ENCODE peak calls at places on chromosomes 16 and 17, in eight cellular contexts. Z, Q, X, I, O, J, Y and K are unnamed samples.

GRCh38 chr17:278055-279028 is 74.3 kb downstream of the RPH3AL start:
- DNase-seq in Q (no peak), X (no peak), O (no peak), J (no peak), I (peak; percentile 1), Z (no peak), Y (no peak), K (no peak)

GRCh38 chr16:15434425-15435215 is at the start of gene BMERB1:
- DNase-seq in J (peak; percentile 71), X (peak; percentile 92), Y (no peak), Z (no peak), I (peak; percentile 79), Q (peak; percentile 77), O (no peak), K (peak; percentile 25)

GRCh38 chr17:65172511-65173136 is 35.5 kb downstream of the RGS9 start:
- DNase-seq in Y (no peak), Q (no peak), X (no peak), J (no peak), O (no peak), I (no peak), Z (no peak), K (no peak)

GRCh38 chr17:42760652-42761581 is at the start of gene RAMP2:
- DNase-seq in I (peak; percentile 42), Y (no peak), X (peak; percentile 75), O (no peak), Q (no peak), J (no peak), Z (no peak), K (no peak)

GRCh38 chr16:49588729-49589384 is 215.3 kb downstream of the C16orf78 start:
- DNase-seq in Z (no peak), X (no peak), Q (peak; percentile 22), O (no peak), J (peak; percentile 24), Y (no peak), I (no peak), K (no peak)

GRCh38 chr17:4478318-4478830 is 20.3 kb upstream of the SPNS2 start:
- DNase-seq in J (no peak), Q (no peak), X (no peak), Z (no peak), O (no peak), Y (no peak), I (no peak), K (no peak)

GRCh38 chr17:64506201-64506575 is at the start of gene DDX5:
- DNase-seq in Q (peak; percentile 99), I (peak; percentile 97), Y (peak; percentile 92), Z (no peak), O (peak; percentile 96), J (peak; percentile 94), X (peak; percentile 99), K (peak; percentile 88)

GRCh38 chr17:57313276-57313835 is 57.0 kb downstream of the MSI2 start:
- DNase-seq in I (no peak), X (peak; percentile 33), Y (no peak), O (no peak), J (no peak), Q (no peak), Z (no peak), K (no peak)

GRCh38 chr16:12252616-12253015 is 276.1 kb downstream of the SNX29 start:
- DNase-seq in Y (no peak), Z (no peak), J (no peak), I (no peak), O (no peak), X (no peak), Q (no peak), K (no peak)

GRCh38 chr17:64343833-64344637 is 46.6 kb downstream of the PECAM1 start:
- DNase-seq in X (peak; percentile 10), Z (no peak), I (peak; percentile 59), O (no peak), J (peak; percentile 90), Q (peak; percentile 64), Y (peak; percentile 46), K (no peak)

GRCh38 chr17:38751144-38751802 is 1.3 kb upstream of the PSMB3 start:
- DNase-seq in X (peak; percentile 53), Y (no peak), Z (no peak), I (no peak), Q (peak; percentile 61), O (no peak), J (peak; percentile 21), K (no peak)

DNA sequence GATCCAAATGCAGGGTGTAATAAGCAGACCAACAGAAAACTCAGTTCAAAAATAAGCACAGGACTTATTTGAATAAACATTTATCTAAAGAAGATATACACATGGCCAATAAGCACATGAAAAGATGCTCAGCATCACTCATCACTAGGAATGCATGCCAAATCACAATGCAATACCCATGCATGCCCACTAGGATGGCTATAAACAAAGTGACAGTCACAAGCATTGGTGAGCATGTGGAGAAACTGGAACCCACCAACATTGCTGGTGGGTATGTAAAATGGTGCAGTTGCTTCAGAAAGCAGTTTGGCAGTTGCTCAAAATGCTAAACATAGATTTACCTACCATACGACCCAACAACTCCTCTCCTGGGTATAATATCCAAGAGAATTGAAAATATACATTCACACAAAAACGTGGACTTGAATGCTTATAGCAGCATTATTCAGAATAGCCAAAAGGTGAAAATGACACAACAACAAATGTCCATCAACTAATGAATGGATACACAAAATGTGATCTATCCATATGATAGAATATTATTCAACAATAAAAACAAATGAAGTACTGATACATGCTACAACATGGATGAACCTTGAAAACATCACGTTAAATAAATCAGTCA is 20.1 kb downstream of the UBE2O start:
- DNase-seq in X (peak; percentile 24), Q (peak; percentile 40), I (no peak), Y (no peak), O (no peak), J (peak; percentile 49), Z (no peak), K (no peak)
- TF ChIP-seq CTCF in X (peak; percentile 49), Q (peak; percentile 16), I (no peak), Y (peak; percentile 66), O (peak; percentile 41), J (peak; percentile 46), Z (peak; percentile 49), K (peak; percentile 26)

DNA sequence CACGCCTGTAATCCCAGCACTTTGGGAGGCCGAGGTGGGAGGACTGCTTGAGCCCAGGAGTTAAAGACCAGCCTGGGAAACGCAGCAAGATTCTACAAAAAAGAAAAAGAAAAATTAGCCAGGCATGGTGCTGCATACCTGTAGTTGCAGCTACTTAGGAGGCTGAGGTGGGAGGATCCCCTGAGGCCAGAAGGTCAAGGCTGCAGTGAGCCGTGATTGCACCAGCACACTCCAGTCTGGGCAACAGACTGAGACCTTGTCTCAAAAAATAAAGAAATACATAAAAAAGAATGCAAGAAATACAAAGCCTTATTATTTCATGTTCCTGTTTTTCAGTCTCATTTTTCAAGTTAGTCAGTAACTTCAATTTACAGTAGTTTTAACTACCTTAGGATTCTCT is 5.9 kb upstream of the CNOT1 start:
- DNase-seq in X (no peak), J (no peak), Q (no peak), Y (no peak), O (no peak), I (no peak), Z (no peak), K (no peak)
- H3K27ac ChIP-seq in X (no peak overlapping the region), J (no peak overlapping the region), Q (no peak overlapping the region), Y (no peak overlapping the region), O (no peak overlapping the region), I (no peak overlapping the region), Z (no peak overlapping the region), K (no peak overlapping the region)

DNA sequence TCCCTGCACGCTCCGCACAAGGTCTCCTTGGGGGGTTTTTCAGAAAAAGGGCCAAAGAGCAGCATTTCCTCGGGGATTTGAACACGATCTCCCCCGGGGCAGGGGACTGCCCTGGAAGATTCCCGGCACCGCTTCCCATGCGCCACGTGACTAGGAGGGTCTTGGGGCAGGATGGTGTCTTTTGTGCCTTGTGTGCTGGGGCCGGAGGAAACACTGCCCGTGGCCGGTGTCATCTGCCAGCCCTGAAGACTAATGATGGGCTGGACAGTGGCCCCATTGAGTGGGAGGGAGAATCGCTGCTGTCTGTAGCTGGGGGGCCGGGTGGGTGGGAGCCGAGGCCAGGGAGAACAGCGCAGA is 315.1 kb downstream of the SEC14L1 start:
- DNase-seq in I (no peak), O (no peak), X (no peak), Q (no peak), J (no peak), Z (no peak), Y (no peak), K (no peak)
- H3K4me3 ChIP-seq in I (no peak overlapping the region), O (no peak overlapping the region), X (no peak overlapping the region), Q (no peak overlapping the region), J (no peak overlapping the region), Z (peak overlapping the region; percentile 94), Y (no peak overlapping the region), K (no peak overlapping the region)

GRCh38 chr17:80890551-80890930 is 101.1 kb upstream of the CHMP6 start:
- DNase-seq in Z (no peak), Q (no peak), I (no peak), X (no peak), J (no peak), O (no peak), Y (no peak), K (no peak)
- TF ChIP-seq CTCF in Z (peak; percentile 14), Q (no peak), I (no peak), X (no peak), J (peak; percentile 2), O (no peak), Y (no peak), K (no peak)

GRCh38 chr17:62089296-62089695 is 24.2 kb upstream of the MED13 start:
- DNase-seq in J (no peak), Z (no peak), Q (no peak), I (no peak), Y (no peak), O (no peak), X (no peak), K (no peak)

GRCh38 chr17:62090021-62090824 is 25.1 kb upstream of the MED13 start:
- DNase-seq in X (no peak), O (no peak), Z (no peak), J (no peak), Y (no peak), I (no peak), Q (no peak), K (no peak)

GRCh38 chr17:62092784-62093183 is 27.7 kb upstream of the MED13 start:
- DNase-seq in J (no peak), I (no peak), Q (no peak), O (no peak), Z (no peak), Y (no peak), X (no peak), K (no peak)

GRCh38 chr17:62091804-62092203 is 26.7 kb upstream of the MED13 start:
- DNase-seq in Z (no peak), Q (no peak), X (no peak), Y (no peak), J (no peak), O (no peak), I (no peak), K (no peak)

DNA sequence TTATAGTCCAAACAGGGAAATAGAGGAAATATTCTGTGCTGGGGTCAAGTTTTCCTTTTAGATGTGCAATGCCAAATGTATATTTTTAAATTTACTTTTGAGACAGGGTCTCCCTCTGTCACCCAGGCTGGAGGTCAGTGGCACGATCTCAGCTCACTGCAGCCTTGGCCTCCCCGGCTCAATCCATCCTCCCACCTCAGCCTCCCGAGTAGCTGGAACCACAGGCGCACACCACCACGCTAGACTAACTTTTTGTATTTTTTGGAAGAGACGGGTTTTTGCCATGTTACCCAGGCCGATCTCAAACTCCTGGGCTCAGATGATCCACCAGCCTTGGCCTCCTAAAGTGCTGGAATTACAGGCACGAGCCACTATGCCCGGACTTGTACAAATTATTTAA is 25.8 kb upstream of the MED13 start:
- DNase-seq in O (no peak), Z (no peak), I (no peak), Y (no peak), Q (no peak), J (no peak), X (no peak), K (no peak)
- H3K27ac ChIP-seq in O (no peak overlapping the region), Z (no peak overlapping the region), I (no peak overlapping the region), Y (no peak overlapping the region), Q (no peak overlapping the region), J (no peak overlapping the region), X (no peak overlapping the region), K (no peak overlapping the region)